ENCODE peak calls at places on chromosomes 6 and 20, in eight cellular contexts. G is T-helper 17 cell; C is activated gamma-delta T cell treated with anti-CD3 and anti-CD28 coated beads, Interleukin-2, amount 50 U/mL, for 16 hours; I is OCI-LY7; F is iris pigment epithelial cell; A is HEK293T; J is HT1080; W is BJ. N is an unnamed sample.

GRCh38 chr6:33746651-33747100 is at the start of gene IP6K3:
- DNase-seq in G (no peak), C (no peak), I (no peak), F (no peak), A (no peak), J (no peak), W (no peak), N (no peak)

GRCh38 chr6:170182093-170182780 is 108.6 kb downstream of the DLL1 start:
- DNase-seq in G (no peak), C (no peak), I (no peak), F (no peak), A (no peak), J (no peak), W (no peak), N (no peak)

GRCh38 chr6:142635130-142635529 is 309.8 kb downstream of the HIVEP2 start:
- DNase-seq in G (no peak), C (no peak), I (no peak), F (peak; percentile 45), A (no peak), J (peak; percentile 48), W (no peak), N (no peak)

GRCh38 chr6:71248306-71248705 is 40.3 kb upstream of the OGFRL1 start:
- DNase-seq in G (no peak), C (no peak), I (peak; percentile 83), F (peak; percentile 93), A (no peak), J (peak; percentile 92), W (peak; percentile 26), N (peak; percentile 91)

GRCh38 chr6:148711833-148712653 is 34.8 kb upstream of the UST start:
- DNase-seq in G (no peak), C (no peak), I (no peak), F (no peak), A (no peak), J (no peak), W (no peak), N (no peak)

GRCh38 chr6:110643175-110643574 is 166.8 kb upstream of the SLC22A16 start:
- DNase-seq in G (no peak), C (no peak), I (no peak), F (peak; percentile 44), A (no peak), J (no peak), W (no peak), N (no peak)

GRCh38 chr6:36515844-36516243 is 31.4 kb downstream of the STK38 start:
- DNase-seq in G (no peak), C (no peak), I (no peak), F (no peak), A (no peak), J (no peak), W (no peak), N (no peak)

GRCh38 chr20:56414842-56415765 is 3.0 kb downstream of the CASS4 start:
- DNase-seq in G (no peak), C (peak; percentile 59), I (no peak), F (peak; percentile 97), A (no peak), J (no peak), W (no peak), N (no peak)

GRCh38 chr6:118706702-118707101 is 55.3 kb upstream of the CEP85L start:
- DNase-seq in G (no peak), C (no peak), I (no peak), F (no peak), A (no peak), J (no peak), W (no peak), N (no peak)

GRCh38 chr20:13397300-13397724 is 176.2 kb downstream of the ISM1 start:
- DNase-seq in G (no peak), C (no peak), I (no peak), F (peak; percentile 56), A (no peak), J (no peak), W (no peak), N (no peak)

GRCh38 chr20:63082939-63083735 is 76.4 kb upstream of the BHLHE23 start:
- DNase-seq in G (no peak), C (no peak), I (no peak), F (no peak), A (no peak), J (no peak), W (no peak), N (no peak)

GRCh38 chr6:11615214-11615602 is 77.7 kb downstream of the TMEM170B start:
- DNase-seq in G (no peak), C (no peak), I (no peak), F (peak; percentile 79), A (no peak), J (peak; percentile 66), W (no peak), N (no peak)

GRCh38 chr20:26214991-26215390 is 518.3 kb upstream of the ZNF337 start:
- DNase-seq in G (no peak), C (no peak), I (no peak), F (no peak), A (no peak), J (no peak), W (no peak), N (no peak)

GRCh38 chr6:71375676-71376075 is 87.1 kb downstream of the OGFRL1 start:
- DNase-seq in G (no peak), C (no peak), I (no peak), F (no peak), A (no peak), J (peak; percentile 81), W (no peak), N (no peak)

GRCh38 chr6:122996797-122997520 is 924 bp downstream of the CLVS2 start:
- DNase-seq in G (no peak), C (no peak), I (no peak), F (no peak), A (peak; percentile 24), J (no peak), W (no peak), N (no peak)

N was measured in Kasumi-1.